ENCODE peak calls at places on chromosome 5, in five cellular contexts. Y is stimulated activated CD4-positive, alpha-beta T cell treated with anti-CD3 and anti-CD28 coated beads, Interleukin-12 subunit alpha, Interleukin-12 subunit beta, amount 100 ng/mL, for 24 hours; K is NCI-H1092; W is stomach; F is T-helper 1 cell. Z is an unnamed sample.

GRCh38 chr5:71681282-71681681 is 37.8 kb upstream of the CARTPT start:
- DNase-seq in Y (no peak), K (no peak), W (no peak), F (no peak), Z (no peak)

GRCh38 chr5:71893451-71893850 is 174.4 kb downstream of the CARTPT start:
- DNase-seq in Y (no peak), K (no peak), W (no peak), F (no peak), Z (no peak)

GRCh38 chr5:163841-164240 is 27.5 kb upstream of the LRRC14B start:
- DNase-seq in Y (no peak), K (no peak), W (no peak), F (no peak), Z (no peak)

GRCh38 chr5:88269222-88269771 is 652 bp upstream of the TMEM161B start:
- DNase-seq in Y (no peak), K (no peak), W (no peak), F (no peak), Z (no peak)

GRCh38 chr5:149406203-149406978 is 27.3 kb upstream of the IL17B start:
- DNase-seq in Y (no peak), K (no peak), W (no peak), F (no peak), Z (no peak)

GRCh38 chr5:172085738-172086137 is 79.3 kb upstream of the FBXW11 start:
- DNase-seq in Y (no peak), K (no peak), W (no peak), F (no peak), Z (no peak)

GRCh38 chr5:124301850-124302249 is 444.6 kb downstream of the ZNF608 start:
- DNase-seq in Y (no peak), K (no peak), W (no peak), F (no peak), Z (no peak)

GRCh38 chr5:7329712-7330111 is 66.2 kb upstream of the ADCY2 start:
- DNase-seq in Y (no peak), K (no peak), W (no peak), F (no peak), Z (no peak)